ENCODE peak calls at places on chromosomes 13 and 19, in eight cellular contexts. K is stimulated activated CD8-positive, alpha-beta memory T cell treated with anti-CD3 and anti-CD28 coated beads, Interleukin-7, amount 100 ng/mL, for 1 hour; R is uterus; P is HEK293T; O is HAP-1; B is neural progenitor cell; T is AG10803; I is NCI-H1105 treated with DMSO at 0.1 percent for 48 hours. X is an unnamed sample.

GRCh38 chr13:99388334-99388923 is 81.2 kb upstream of the GPR183 start:
- DNase-seq in P (no peak), R (no peak), O (no peak), T (no peak), K (no peak), B (no peak), I (no peak), X (no peak)

GRCh38 chr13:49604570-49604969 is 19.2 kb upstream of the RCBTB1 start:
- DNase-seq in B (no peak), P (no peak), T (no peak), K (no peak), I (no peak), R (no peak), O (no peak), X (no peak)

GRCh38 chr13:99218545-99218944 is 17.9 kb downstream of the UBAC2 start:
- DNase-seq in T (no peak), I (no peak), O (no peak), K (no peak), P (no peak), B (peak), R (no peak), X (no peak)

GRCh38 chr13:44117351-44117750 is 237.6 kb downstream of the LACC1 start:
- DNase-seq in I (no peak), T (peak), P (no peak), K (no peak), R (no peak), B (no peak), O (no peak), X (peak)

GRCh38 chr19:29855087-29855486 is 43.3 kb downstream of the CCNE1 start:
- DNase-seq in O (peak), R (no peak), K (no peak), I (no peak), B (no peak), T (no peak), P (no peak), X (no peak)

GRCh38 chr13:94227255-94227879 is 252.1 kb downstream of the DCT start:
- DNase-seq in O (no peak), I (no peak), R (no peak), B (no peak), P (no peak), T (no peak), K (no peak), X (no peak)

GRCh38 chr19:18494267-18494607 is 27.6 kb downstream of the ELL start:
- DNase-seq in T (peak), B (no peak), O (no peak), P (no peak), I (no peak), K (no peak), R (no peak), X (no peak)

GRCh38 chr19:53772943-53773342 is 51.2 kb downstream of the NLRP12 start:
- DNase-seq in O (peak), T (peak), B (peak), P (peak), R (peak), K (peak), I (peak), X (peak)

GRCh38 chr19:2451741-2452140 is 5.0 kb downstream of the LMNB2 start:
- DNase-seq in T (no peak), P (no peak), R (no peak), I (no peak), O (no peak), B (no peak), K (no peak), X (no peak)

GRCh38 chr19:19342086-19343015 is 21.7 kb downstream of the MAU2 start:
- DNase-seq in K (no peak), B (peak), R (peak), P (peak), T (peak), I (peak), O (peak), X (no peak)

GRCh38 chr13:23447927-23448326 is 14.4 kb upstream of the SACS start:
- DNase-seq in R (no peak), I (no peak), B (no peak), K (no peak), O (no peak), T (peak), P (no peak), X (no peak)

GRCh38 chr19:29277107-29277506 is 64.2 kb upstream of the UQCRFS1 start:
- DNase-seq in B (peak), K (peak), O (no peak), I (no peak), P (no peak), T (peak), R (no peak), X (no peak)

GRCh38 chr13:40026174-40026585 is 370.7 kb downstream of the COG6 start:
- DNase-seq in T (no peak), O (no peak), I (no peak), B (no peak), P (no peak), R (no peak), K (no peak), X (no peak)

GRCh38 chr13:99542788-99543406 is 41.6 kb downstream of the TM9SF2 start:
- DNase-seq in I (no peak), T (no peak), R (no peak), K (no peak), O (no peak), P (no peak), B (no peak), X (no peak)

GRCh38 chr13:70188567-70188966 is 80.3 kb upstream of the KLHL1 start:
- DNase-seq in P (no peak), R (no peak), B (no peak), I (no peak), O (no peak), K (no peak), T (no peak), X (no peak)